ENCODE peak calls at places on chromosome 15, in seven cellular contexts. R, Q, K, V, Y, Z and B are unnamed samples.
A peak's percentile ranks its signal among the peaks of the same experiment; 100 is the strongest.

GRCh38 chr15:78640840-78641733 is at the start of gene CHRNB4:
- DNase-seq in R (no peak), Q (peak; percentile 45), K (peak; percentile 23), V (peak; percentile 85), Y (peak; percentile 44), Z (peak; percentile 61), B (no peak)

GRCh38 chr15:51652084-51652668 is 29.1 kb upstream of the SCG3 start:
- DNase-seq in R (no peak), Q (no peak), K (no peak), V (no peak), Y (no peak), Z (no peak), B (no peak)

GRCh38 chr15:79811406-79812405 is 85.1 kb downstream of the MTHFS start:
- DNase-seq in R (no peak), Q (no peak), K (no peak), V (no peak), Y (no peak), Z (peak; percentile 93), B (no peak)

GRCh38 chr15:45148076-45149059 is 18.6 kb downstream of the DUOX1 start:
- DNase-seq in R (no peak), Q (no peak), K (no peak), V (no peak), Y (no peak), Z (no peak), B (no peak)

GRCh38 chr15:49024840-49025239 is 21.4 kb downstream of the SECISBP2L start:
- DNase-seq in R (no peak), Q (no peak), K (no peak), V (no peak), Y (no peak), Z (no peak), B (peak; percentile 54)

GRCh38 chr15:73331501-73331900 is 37.3 kb downstream of the HCN4 start:
- DNase-seq in R (no peak), Q (no peak), K (no peak), V (no peak), Y (no peak), Z (no peak), B (no peak)

GRCh38 chr15:99476413-99477222 is 89.2 kb upstream of the MEF2A start:
- DNase-seq in R (no peak), Q (no peak), K (peak; percentile 57), V (no peak), Y (peak; percentile 46), Z (no peak), B (peak; percentile 56)

GRCh38 chr15:80404719-80405553 is 754 bp downstream of the ARNT2 start:
- DNase-seq in R (no peak), Q (peak; percentile 22), K (no peak), V (peak; percentile 60), Y (peak; percentile 6), Z (peak; percentile 86), B (no peak)

GRCh38 chr15:64895285-64896065 is 16.2 kb upstream of the ANKDD1A start:
- DNase-seq in R (no peak), Q (no peak), K (peak; percentile 24), V (no peak), Y (no peak), Z (no peak), B (peak; percentile 86)

DNA sequence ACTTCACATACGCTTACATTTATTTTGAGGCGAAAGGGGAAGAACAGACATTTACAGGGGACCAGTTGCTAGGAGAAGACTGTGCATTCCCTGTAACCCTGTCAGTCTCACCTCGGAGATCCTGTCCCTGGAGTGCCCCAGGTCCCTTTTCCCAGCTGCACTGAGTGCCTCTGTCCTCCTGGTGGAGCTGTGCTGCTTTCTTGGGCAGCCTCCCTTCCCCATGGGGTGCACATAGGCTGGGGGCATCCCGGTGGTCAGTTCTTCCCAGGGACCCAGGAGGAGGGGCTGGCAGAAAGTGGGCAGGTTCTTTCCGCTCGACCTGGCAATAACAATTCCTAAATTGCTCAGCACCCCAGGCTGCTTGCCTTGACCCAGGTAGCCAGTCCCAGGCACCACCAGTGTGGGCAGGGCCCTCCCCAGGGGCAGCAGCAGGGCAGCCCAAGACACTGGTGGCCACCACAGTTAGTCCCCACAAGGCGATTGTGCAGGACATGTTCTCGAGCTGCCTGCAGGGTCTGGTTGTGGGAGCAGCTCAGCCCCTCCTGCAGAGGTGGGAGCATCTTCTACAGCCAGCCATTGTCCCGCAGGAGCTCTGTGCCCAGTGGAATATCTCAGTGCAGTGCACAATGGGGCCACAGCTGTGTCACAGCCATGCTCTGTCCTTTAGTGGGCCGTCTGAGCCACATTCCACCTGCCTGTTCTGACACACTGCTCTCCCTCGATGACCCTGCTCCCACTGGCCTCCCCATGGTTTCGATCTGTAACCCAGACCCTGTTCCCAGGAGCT is 36.3 kb downstream of the APBA2 start:
- DNase-seq in R (no peak), Q (no peak), K (no peak), V (no peak), Y (no peak), Z (no peak), B (no peak)
- TF ChIP-seq CTCF in R (no peak), Q (no peak), K (no peak), V (no peak), Y (no peak), Z (no peak), B (no peak)

GRCh38 chr15:83734487-83734886 is 80.6 kb downstream of the ADAMTSL3 start:
- DNase-seq in R (no peak), Q (no peak), K (no peak), V (no peak), Y (peak; percentile 63), Z (no peak), B (peak; percentile 45)
- TF ChIP-seq CTCF in R (no peak), Q (no peak), K (no peak), V (no peak), Y (peak; percentile 40), Z (no peak), B (peak; percentile 52)

GRCh38 chr15:38267416-38268022 is 14.9 kb downstream of the SPRED1 start:
- DNase-seq in R (no peak), Q (no peak), K (no peak), V (no peak), Y (no peak), Z (no peak), B (no peak)
- TF ChIP-seq CTCF in R (no peak), Q (no peak), K (no peak), V (no peak), Y (no peak), Z (no peak), B (no peak)

GRCh38 chr15:60390931-60391501 is 6.8 kb downstream of the ANXA2 start:
- DNase-seq in R (no peak), Q (no peak), K (no peak), V (no peak), Y (peak; percentile 81), Z (no peak), B (no peak)
- TF ChIP-seq CTCF in R (no peak), Q (no peak), K (no peak), V (no peak), Y (no peak), Z (no peak), B (no peak)